ENCODE peak calls at places on chromosomes 3 and 15, in eight cellular contexts. O is foreskin fibroblast, H is GM20000, I is lower leg skin, E is brain microvascular endothelial cell, Q is activated T-cell treated with anti-CD3 and anti-CD28 coated beads for 24 hours, T is M059J, A is pons. M is an unnamed sample.

GRCh38 chr3:54853573-54854404 is 74.1 kb downstream of the LRTM1 start:
- DNase-seq in O (peak), H (peak), I (peak), E (peak), Q (peak), T (peak), A (peak), M (no peak)

GRCh38 chr3:49257187-49257586 is 19.8 kb downstream of the C3orf62 start:
- DNase-seq in O (no peak), H (no peak), I (no peak), E (no peak), Q (no peak), T (no peak), A (no peak), M (no peak)

GRCh38 chr15:81302605-81303204 is 21.2 kb downstream of the STARD5 start:
- DNase-seq in O (no peak), H (no peak), I (no peak), E (no peak), Q (no peak), T (no peak), A (no peak), M (no peak)

GRCh38 chr15:31214158-31214863 is 112.3 kb upstream of the KLF13 start:
- DNase-seq in O (no peak), H (no peak), I (no peak), E (no peak), Q (no peak), T (no peak), A (no peak), M (no peak)

GRCh38 chr3:167467848-167468611 is 5.8 kb downstream of the SERPINI2 start:
- DNase-seq in O (no peak), H (no peak), I (no peak), E (no peak), Q (no peak), T (no peak), A (no peak), M (no peak)

GRCh38 chr3:120558784-120559227 is 37.3 kb upstream of the NDUFB4 start:
- DNase-seq in O (peak), H (peak), I (peak), E (peak), Q (peak), T (peak), A (peak), M (peak)

GRCh38 chr15:25051399-25052154 is 96.8 kb downstream of the SNRPN start:
- DNase-seq in O (no peak), H (no peak), I (peak), E (no peak), Q (no peak), T (no peak), A (no peak), M (no peak)

GRCh38 chr15:29695486-29696167 is 126.6 kb downstream of the TJP1 start:
- DNase-seq in O (no peak), H (no peak), I (no peak), E (no peak), Q (no peak), T (peak), A (no peak), M (no peak)

GRCh38 chr3:141845407-141846049 is 30.9 kb upstream of the ATP1B3 start:
- DNase-seq in O (no peak), H (no peak), I (no peak), E (no peak), Q (peak), T (no peak), A (no peak), M (no peak)

GRCh38 chr3:45904931-45905330 is 18.6 kb downstream of the CCR9 start:
- DNase-seq in O (no peak), H (peak), I (no peak), E (no peak), Q (no peak), T (no peak), A (no peak), M (no peak)